ENCODE peak calls at places on chromosomes 4 and X, in six cellular contexts. W is AG10803; Z is posterior cingulate gyrus; T is mesothelial cell of epicardium; Y is activated CD4-positive, alpha-beta T cell treated with anti-CD3 and anti-CD28 coated beads, Interleukin-2, amount 50 U/mL, for 24 hours; K is memory B cell. B is an unnamed sample.

GRCh38 chr4:80265571-80266266 is 745 bp upstream of the FGF5 start:
- DNase-seq in W (peak), Z (peak), T (no peak), Y (no peak), K (no peak), B (no peak)

GRCh38 chr4:52750819-52751348 is 341 bp downstream of the ERVMER34-1 start:
- DNase-seq in W (no peak), Z (no peak), T (peak), Y (no peak), K (peak), B (no peak)

GRCh38 chr4:65344278-65344825 is 325.9 kb downstream of the EPHA5 start:
- DNase-seq in W (no peak), Z (no peak), T (no peak), Y (no peak), K (no peak), B (no peak)

GRCh38 chr4:136713140-136713539 is 819.2 kb downstream of the PCDH18 start:
- DNase-seq in W (no peak), Z (no peak), T (no peak), Y (no peak), K (no peak), B (no peak)

GRCh38 chrX:47802589-47802988 is 34.1 kb upstream of the ZNF81 start:
- DNase-seq in W (peak), Z (no peak), T (no peak), Y (no peak), K (no peak), B (no peak)

GRCh38 chr4:186942745-186943606 is 219.3 kb upstream of the FAT1 start:
- DNase-seq in W (peak), Z (no peak), T (no peak), Y (no peak), K (no peak), B (no peak)

GRCh38 chrX:148530464-148531077 is 30.2 kb downstream of the AFF2 start:
- DNase-seq in W (peak), Z (no peak), T (no peak), Y (no peak), K (no peak), B (no peak)

GRCh38 chrX:115098897-115099296 is 81.5 kb upstream of the IL13RA2 start:
- DNase-seq in W (no peak), Z (no peak), T (no peak), Y (no peak), K (no peak), B (no peak)

GRCh38 chrX:123424546-123424945 is 240.5 kb downstream of the GRIA3 start:
- DNase-seq in W (peak), Z (no peak), T (no peak), Y (no peak), K (no peak), B (no peak)

GRCh38 chr4:162111078-162111477 is 52.7 kb downstream of the FSTL5 start:
- DNase-seq in W (no peak), Z (no peak), T (no peak), Y (no peak), K (no peak), B (no peak)

GRCh38 chr4:48490012-48490679 is at the start of gene ZAR1:
- DNase-seq in W (no peak), Z (no peak), T (no peak), Y (no peak), K (peak), B (no peak)

GRCh38 chr4:140296335-140296753 is 77.1 kb upstream of the SCOC start:
- DNase-seq in W (peak), Z (no peak), T (peak), Y (no peak), K (no peak), B (no peak)

GRCh38 chr4:171962110-171962509 is 148.9 kb downstream of the GALNTL6 start:
- DNase-seq in W (no peak), Z (no peak), T (no peak), Y (no peak), K (no peak), B (no peak)

GRCh38 chrX:281166-281999 is at the start of gene PLCXD1:
- DNase-seq in W (no peak), Z (peak), T (peak), Y (no peak), K (no peak), B (no peak)

GRCh38 chr4:54091637-54092404 is 8.1 kb upstream of the GSX2 start:
- DNase-seq in W (peak), Z (peak), T (peak), Y (peak), K (peak), B (peak)

GRCh38 chr4:98720871-98721480 is 62.6 kb upstream of the TSPAN5 start:
- DNase-seq in W (peak), Z (no peak), T (no peak), Y (no peak), K (no peak), B (no peak)

GRCh38 chrX:18434896-18435295 is 9.5 kb downstream of the CDKL5 start:
- DNase-seq in W (no peak), Z (no peak), T (no peak), Y (no peak), K (no peak), B (no peak)

GRCh38 chr4:30294295-30294694 is 425.9 kb upstream of the PCDH7 start:
- DNase-seq in W (no peak), Z (no peak), T (no peak), Y (no peak), K (no peak), B (no peak)

GRCh38 chr4:111761531-111761930 is 383.7 kb upstream of the FAM241A start:
- DNase-seq in W (peak), Z (no peak), T (no peak), Y (no peak), K (no peak), B (no peak)

GRCh38 chr4:184080674-184081073 is 137.0 kb downstream of the ENPP6 start:
- DNase-seq in W (no peak), Z (no peak), T (no peak), Y (no peak), K (no peak), B (no peak)

GRCh38 chr4:115293093-115293462 is 179.7 kb upstream of the NDST4 start:
- DNase-seq in W (no peak), Z (no peak), T (no peak), Y (no peak), K (no peak), B (no peak)

GRCh38 chr4:37765741-37766140 is 60.7 kb upstream of the PGM2 start:
- DNase-seq in W (no peak), Z (no peak), T (no peak), Y (no peak), K (no peak), B (no peak)

GRCh38 chrX:118595501-118596042 is 100.0 kb downstream of the DOCK11 start:
- DNase-seq in W (no peak), Z (no peak), T (no peak), Y (no peak), K (no peak), B (no peak)

GRCh38 chr4:158871050-158871724 is 102.4 kb downstream of the FNIP2 start:
- DNase-seq in W (no peak), Z (no peak), T (no peak), Y (no peak), K (no peak), B (no peak)

GRCh38 chr4:3160325-3160915 is 85.9 kb downstream of the HTT start:
- DNase-seq in W (no peak), Z (no peak), T (no peak), Y (no peak), K (no peak), B (no peak)

B was measured in activated T-helper 1 cell treated with anti-CD3 and anti-CD28 coated beads, Interleukin-2, amount 50 U/mL, for 16 hours.